ENCODE peak calls at places on chromosome 3, in eight cellular contexts. O is psoas muscle; S is CD8-positive, alpha-beta memory T cell; Q is stimulated activated naive B cell treated with anti-CD40 and anti-IgM and Interleukin-4, amounts not matched to agents 10 μg/mL and 1 μg/mL and 100 μg/mL, for 72 hours; W is left ventricle myocardium superior; C is NCI-H2081 treated with DMSO at 0.1 percent for 48 hours; L is coronary artery; N is NCI-H1092 treated with DMSO at 0.1 percent for 48 hours. Y is an unnamed sample.

GRCh38 chr3:66353530-66353929 is 132.7 kb downstream of the SLC25A26 start:
- DNase-seq in O (no peak), S (no peak), Q (no peak), W (no peak), C (no peak), L (no peak), N (no peak), Y (peak)

GRCh38 chr3:150635076-150635475 is 32.0 kb downstream of the SELENOT start:
- DNase-seq in O (no peak), S (no peak), Q (no peak), W (no peak), C (no peak), L (no peak), N (no peak), Y (no peak)

GRCh38 chr3:13568515-13568995 is 19.6 kb downstream of the FBLN2 start:
- DNase-seq in O (peak), S (no peak), Q (no peak), W (no peak), C (no peak), L (no peak), N (no peak), Y (no peak)

GRCh38 chr3:14222457-14222856 is 43.8 kb downstream of the LSM3 start:
- DNase-seq in O (no peak), S (no peak), Q (no peak), W (no peak), C (no peak), L (no peak), N (no peak), Y (no peak)

GRCh38 chr3:51538459-51539290 is at the start of gene RAD54L2:
- DNase-seq in O (peak), S (peak), Q (peak), W (peak), C (no peak), L (peak), N (peak), Y (peak)

GRCh38 chr3:198081421-198081844 is 121.4 kb downstream of the LMLN start:
- DNase-seq in O (peak), S (no peak), Q (no peak), W (peak), C (no peak), L (no peak), N (no peak), Y (no peak)

GRCh38 chr3:168197162-168197561 is 101.4 kb upstream of the GOLIM4 start:
- DNase-seq in O (no peak), S (no peak), Q (no peak), W (no peak), C (no peak), L (no peak), N (no peak), Y (no peak)

GRCh38 chr3:141646760-141647561 is 91.1 kb upstream of the RNF7 start:
- DNase-seq in O (no peak), S (no peak), Q (no peak), W (no peak), C (no peak), L (no peak), N (no peak), Y (no peak)

GRCh38 chr3:70849911-70850699 is 537.7 kb upstream of the MDFIC2 start:
- DNase-seq in O (no peak), S (no peak), Q (no peak), W (no peak), C (no peak), L (no peak), N (no peak), Y (peak)

GRCh38 chr3:58666683-58667082 is at the start of gene FAM3D:
- DNase-seq in O (no peak), S (no peak), Q (no peak), W (no peak), C (no peak), L (no peak), N (no peak), Y (no peak)

GRCh38 chr3:111128884-111129283 is 57.3 kb downstream of the NECTIN3 start:
- DNase-seq in O (no peak), S (no peak), Q (no peak), W (no peak), C (no peak), L (no peak), N (no peak), Y (no peak)

GRCh38 chr3:184077881-184078280 is 19.0 kb upstream of the HTR3E start:
- DNase-seq in O (no peak), S (no peak), Q (no peak), W (no peak), C (no peak), L (no peak), N (no peak), Y (no peak)

GRCh38 chr3:70466096-70466495 is 153.7 kb upstream of the MDFIC2 start:
- DNase-seq in O (no peak), S (no peak), Q (no peak), W (no peak), C (no peak), L (no peak), N (no peak), Y (no peak)

GRCh38 chr3:161559177-161559998 is 62.8 kb downstream of the OTOL1 start:
- DNase-seq in O (no peak), S (no peak), Q (no peak), W (no peak), C (peak), L (no peak), N (peak), Y (no peak)

GRCh38 chr3:105700575-105700974 is 168.2 kb downstream of the CBLB start:
- DNase-seq in O (no peak), S (no peak), Q (no peak), W (no peak), C (no peak), L (no peak), N (no peak), Y (no peak)

Y was measured in AG04450.